ENCODE peak calls at places on chromosome 5, in nine cellular contexts. Z is A673, T is AG08396, W is NCI-H2171, P is T-cell, U is adipocyte, M is suprapubic skin, N is non-pigmented ciliary epithelial cell, B is cardiac muscle cell. S is an unnamed sample.

GRCh38 chr5:1706021-1706420 is 93.6 kb downstream of the MRPL36 start:
- DNase-seq in P (no peak), B (no peak), W (no peak), Z (no peak), T (no peak), U (no peak), M (no peak), N (no peak), S (no peak)

GRCh38 chr5:132387649-132388117 is 18.2 kb downstream of the SLC22A5 start:
- DNase-seq in M (no peak), Z (no peak), U (peak), T (peak), W (no peak), P (no peak), B (peak), N (peak), S (peak)

GRCh38 chr5:152247850-152248385 is 157.2 kb downstream of the NMUR2 start:
- DNase-seq in P (no peak), W (no peak), N (no peak), B (no peak), M (no peak), Z (no peak), U (no peak), T (no peak), S (no peak)

GRCh38 chr5:178278358-178279023 is 45.9 kb upstream of the PHYKPL start:
- DNase-seq in T (no peak), Z (no peak), P (no peak), W (no peak), B (no peak), N (no peak), U (no peak), M (no peak), S (peak)

GRCh38 chr5:148922606-148923005 is 96.2 kb downstream of the ADRB2 start:
- DNase-seq in U (no peak), N (no peak), W (no peak), M (no peak), P (no peak), B (no peak), T (no peak), Z (no peak), S (no peak)

GRCh38 chr5:157100140-157100679 is 8.6 kb downstream of the HAVCR2 start:
- DNase-seq in U (peak), M (no peak), W (no peak), N (no peak), P (no peak), T (peak), Z (no peak), B (no peak), S (no peak)

GRCh38 chr5:27996665-27997064 is 958.3 kb upstream of the CDH9 start:
- DNase-seq in B (no peak), Z (no peak), U (no peak), M (no peak), N (no peak), T (no peak), P (no peak), W (no peak), S (no peak)

GRCh38 chr5:1000329-1000728 is 8.3 kb upstream of the NKD2 start:
- DNase-seq in N (no peak), M (peak), W (no peak), T (no peak), B (no peak), U (no peak), Z (no peak), P (no peak), S (no peak)

GRCh38 chr5:83430130-83431010 is 41.2 kb upstream of the VCAN start:
- DNase-seq in T (peak), P (peak), B (peak), Z (peak), W (no peak), N (no peak), U (peak), M (no peak), S (peak)

GRCh38 chr5:79560774-79561524 is 47.0 kb upstream of the HOMER1 start:
- DNase-seq in W (no peak), U (peak), T (peak), P (no peak), B (no peak), Z (no peak), N (no peak), M (no peak), S (no peak)

GRCh38 chr5:150649828-150650712 is 9.6 kb downstream of the SYNPO start:
- DNase-seq in M (no peak), B (no peak), P (no peak), T (no peak), Z (no peak), U (no peak), W (no peak), N (no peak), S (no peak)

GRCh38 chr5:96930058-96930457 is 5.8 kb upstream of the LNPEP start:
- DNase-seq in U (no peak), B (peak), T (no peak), M (no peak), P (no peak), Z (no peak), N (no peak), W (no peak), S (no peak)